ENCODE peak calls at places on chromosome 1, in ten cellular contexts. S is brain microvascular endothelial cell, M is progenitor cell of endocrine pancreas, R is A549, V is stomach, H is GM10248, X is GM12865, G is AG10803, L is breast epithelium, Z is foreskin keratinocyte. P is an unnamed sample.

GRCh38 chr1:75085931-75086330 is 48.3 kb upstream of the LHX8 start:
- DNase-seq in Z (no peak), X (no peak), R (no peak), G (no peak), H (no peak), S (no peak), M (no peak), V (no peak), L (no peak), P (no peak)

GRCh38 chr1:246971322-246971721 is 36.5 kb downstream of the ZNF695 start:
- DNase-seq in S (peak), L (no peak), H (no peak), X (peak), G (peak), M (no peak), R (no peak), Z (no peak), V (peak), P (peak)

GRCh38 chr1:173301507-173301906 is 94.4 kb upstream of the TNFSF4 start:
- DNase-seq in H (no peak), X (no peak), G (no peak), V (no peak), L (no peak), M (no peak), Z (peak), S (no peak), R (no peak), P (no peak)

GRCh38 chr1:111735858-111736544 is 3.2 kb downstream of the INKA2 start:
- DNase-seq in V (no peak), M (no peak), G (no peak), L (no peak), R (no peak), H (no peak), Z (no peak), S (no peak), X (no peak), P (no peak)

GRCh38 chr1:179353546-179353945 is 12.2 kb upstream of the AXDND1 start:
- DNase-seq in G (peak), R (no peak), M (no peak), V (no peak), H (no peak), Z (peak), X (no peak), S (peak), L (no peak), P (peak)

GRCh38 chr1:168321945-168322344 is 41.3 kb downstream of the TBX19 start:
- DNase-seq in V (no peak), L (no peak), M (no peak), G (peak), S (peak), H (no peak), R (no peak), X (peak), Z (peak), P (peak)

GRCh38 chr1:91635763-91636162 is 135.1 kb downstream of the CDC7 start:
- DNase-seq in R (no peak), M (no peak), Z (peak), G (peak), S (no peak), H (no peak), X (no peak), V (no peak), L (no peak), P (peak)

GRCh38 chr1:209504571-209504970 is 78.9 kb upstream of the CAMK1G start:
- DNase-seq in H (no peak), G (no peak), X (no peak), S (no peak), R (no peak), Z (no peak), M (no peak), V (no peak), L (no peak), P (no peak)

GRCh38 chr1:225819346-225820192 is 9.6 kb downstream of the EPHX1 start:
- DNase-seq in X (no peak), R (no peak), M (no peak), H (no peak), Z (no peak), L (no peak), G (no peak), S (no peak), V (no peak), P (no peak)

DNA sequence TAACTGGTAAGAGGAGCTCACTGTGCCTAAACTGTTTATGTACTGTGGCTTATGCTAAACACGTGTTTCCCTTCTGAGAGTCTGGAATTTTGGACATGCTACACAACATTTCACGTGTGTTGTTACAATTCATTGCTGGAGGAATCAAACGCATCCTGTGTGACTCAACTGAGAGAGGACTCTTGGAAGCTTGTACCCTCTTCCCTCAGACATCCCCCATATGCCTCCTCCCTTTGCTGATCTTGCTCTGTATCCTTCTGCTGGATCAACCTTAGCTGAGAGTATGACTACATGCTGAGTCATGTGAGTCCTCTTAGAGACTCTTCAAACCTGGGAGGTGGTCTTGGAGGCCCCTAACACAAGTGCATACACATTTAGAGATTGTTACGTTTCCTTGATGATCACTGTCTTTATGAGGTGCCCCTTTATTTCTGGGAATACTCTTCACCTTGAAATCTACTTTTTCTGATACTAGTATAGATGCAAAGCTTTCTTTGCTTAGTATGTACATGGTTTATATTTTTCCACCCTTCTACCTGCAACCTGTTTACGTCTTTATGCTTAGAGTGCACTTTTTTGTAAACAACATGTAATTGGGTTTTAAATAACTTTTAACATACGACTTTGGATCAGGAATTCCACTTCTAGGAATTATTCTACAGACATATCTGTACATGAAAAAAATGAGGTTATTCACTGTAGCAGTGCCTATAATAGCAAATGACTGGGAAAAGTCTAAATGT is 8.7 kb downstream of the NPHP4 start:
- DNase-seq in X (no peak), G (peak), S (peak), H (no peak), L (no peak), Z (peak), M (no peak), R (no peak), V (no peak), P (peak)
- TF ChIP-seq CTCF in X (no peak), G (no peak), S (no peak), H (no peak), L (no peak), Z (no peak), M (no peak), R (no peak), V (no peak), P (no peak)

GRCh38 chr1:214008791-214009612 is 21.2 kb downstream of the PROX1 start:
- DNase-seq in S (no peak), G (no peak), H (no peak), X (no peak), Z (no peak), M (no peak), L (no peak), V (no peak), R (no peak), P (no peak)
- TF ChIP-seq CTCF in S (no peak), G (no peak), H (no peak), X (no peak), Z (no peak), M (no peak), L (no peak), V (no peak), R (no peak), P (no peak)

DNA sequence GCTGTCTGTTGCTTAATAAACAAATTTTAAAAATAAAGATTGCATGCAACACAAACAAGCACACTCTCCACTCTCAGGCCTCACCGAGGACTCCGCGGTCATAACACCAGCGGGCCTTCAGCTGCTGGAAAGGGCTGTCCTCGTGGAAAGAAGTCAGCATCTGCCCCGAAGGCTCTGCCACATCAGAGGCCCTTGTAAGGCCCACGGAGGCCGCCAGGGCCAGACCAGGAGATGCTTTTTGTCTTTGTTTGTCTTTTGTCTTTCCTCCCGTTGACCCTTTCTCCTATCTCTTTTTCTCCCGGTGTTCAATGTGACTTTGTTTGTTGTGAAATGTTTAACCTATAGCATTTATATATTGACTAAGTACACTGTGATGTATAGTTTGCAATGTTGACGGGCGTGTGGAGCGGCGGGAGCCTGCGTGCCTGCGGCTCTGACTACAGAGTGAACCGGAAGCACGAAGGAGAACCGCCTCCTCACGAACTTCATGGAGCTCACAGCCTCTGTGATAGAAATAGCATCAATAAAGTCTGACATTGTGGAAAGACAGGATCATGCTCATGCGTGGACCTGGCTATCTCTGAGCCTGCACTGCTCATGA is 24.1 kb downstream of the MEGF6 start:
- DNase-seq in X (no peak), H (no peak), G (peak), R (peak), M (no peak), S (peak), V (peak), L (no peak), Z (peak), P (peak)
- TF ChIP-seq CTCF in X (no peak), H (no peak), G (no peak), R (no peak), M (peak), S (peak), V (no peak), L (no peak), Z (no peak), P (no peak)

DNA sequence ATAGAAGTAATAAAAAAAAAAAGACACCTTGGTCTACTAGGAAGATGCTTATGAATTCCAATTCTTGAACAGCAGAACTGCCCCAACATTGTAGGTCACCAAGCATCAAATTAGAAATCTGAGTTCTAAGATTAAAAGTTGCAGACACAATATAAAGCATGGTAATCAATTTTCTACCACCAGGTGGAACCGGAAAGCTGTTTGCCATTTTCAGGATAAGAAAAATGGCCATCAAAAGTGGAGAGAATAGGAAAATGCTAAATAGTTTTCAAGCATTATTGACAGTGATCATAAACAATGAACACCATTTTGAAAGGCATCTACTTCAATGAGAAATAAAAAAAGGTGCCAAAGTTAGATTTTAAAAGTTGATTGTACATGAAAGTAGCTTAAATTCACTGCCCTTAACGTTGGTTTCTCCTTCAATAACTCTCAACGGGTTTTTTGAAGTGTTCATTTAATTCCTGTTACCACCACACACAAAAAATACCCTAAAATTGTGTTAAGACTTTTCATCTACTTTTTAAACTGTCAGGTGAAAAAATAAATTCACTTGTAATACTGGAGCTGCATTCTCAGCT is 252.9 kb downstream of the KCNT2 start:
- DNase-seq in R (peak), X (peak), H (no peak), V (no peak), L (no peak), G (peak), S (peak), Z (peak), M (no peak), P (peak)
- TF ChIP-seq CTCF in R (peak), X (no peak), H (no peak), V (no peak), L (peak), G (peak), S (peak), Z (peak), M (peak), P (peak)

GRCh38 chr1:20663365-20663764 is 2.2 kb upstream of the DDOST start:
- DNase-seq in H (no peak), L (no peak), Z (no peak), V (no peak), X (no peak), S (no peak), G (no peak), M (no peak), R (no peak), P (no peak)
- TF ChIP-seq CTCF in H (no peak), L (no peak), Z (peak), V (no peak), X (no peak), S (no peak), G (no peak), M (no peak), R (no peak), P (peak)

GRCh38 chr1:156772222-156772621 is 4.9 kb downstream of the PRCC start:
- DNase-seq in Z (no peak), S (no peak), R (no peak), L (no peak), M (no peak), H (no peak), V (no peak), G (no peak), X (no peak), P (no peak)

GRCh38 chr1:156776942-156777341 is 9.6 kb downstream of the PRCC start:
- DNase-seq in V (no peak), G (no peak), Z (no peak), L (no peak), M (no peak), H (no peak), X (no peak), S (no peak), R (no peak), P (no peak)

GRCh38 chr1:156772728-156773497 is 5.6 kb downstream of the PRCC start:
- DNase-seq in V (no peak), L (no peak), S (no peak), G (no peak), R (no peak), H (no peak), X (no peak), M (no peak), Z (no peak), P (no peak)

GRCh38 chr1:156775799-156776198 is 8.5 kb downstream of the PRCC start:
- DNase-seq in R (no peak), S (no peak), H (no peak), Z (no peak), G (no peak), M (no peak), X (no peak), V (no peak), L (no peak), P (no peak)

DNA sequence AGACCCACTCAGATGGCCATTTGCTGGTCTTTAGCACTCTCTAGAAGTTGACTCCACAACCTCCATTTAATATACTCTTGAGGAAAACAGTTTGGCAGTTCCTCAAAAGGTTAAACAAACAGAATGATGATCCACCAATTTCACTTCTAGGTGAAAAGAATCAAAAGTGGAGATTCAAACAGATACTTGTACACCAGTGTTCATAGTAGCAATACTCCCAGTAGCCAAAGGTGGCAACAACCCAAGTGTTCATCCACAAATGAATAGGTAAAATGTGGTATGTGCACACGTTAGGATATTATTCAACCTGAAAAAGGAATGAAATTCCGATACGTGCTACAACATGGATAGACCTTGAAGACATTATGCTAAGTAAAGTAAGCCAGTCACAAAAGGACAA is 6.3 kb downstream of the PRCC start:
- DNase-seq in L (no peak), M (no peak), X (no peak), S (no peak), H (no peak), Z (no peak), R (no peak), G (no peak), V (no peak), P (no peak)
- TF ChIP-seq CTCF in L (no peak), M (peak), X (no peak), S (no peak), H (no peak), Z (peak), R (no peak), G (no peak), V (no peak), P (peak)

GRCh38 chr1:182803846-182804245 is 14.3 kb downstream of the NPL start:
- DNase-seq in V (no peak), L (no peak), Z (peak), S (no peak), H (no peak), R (no peak), X (no peak), M (no peak), G (no peak), P (no peak)

GRCh38 chr1:182809414-182809957 is 19.9 kb downstream of the NPL start:
- DNase-seq in M (no peak), H (no peak), R (no peak), G (peak), L (no peak), X (no peak), S (no peak), Z (peak), V (no peak), P (peak)

GRCh38 chr1:182802006-182802798 is 12.6 kb downstream of the NPL start:
- DNase-seq in H (no peak), G (no peak), L (no peak), V (no peak), Z (peak), R (no peak), M (no peak), X (no peak), S (no peak), P (no peak)

GRCh38 chr1:182807907-182808306 is 18.3 kb downstream of the NPL start:
- DNase-seq in S (no peak), Z (no peak), R (no peak), H (no peak), V (no peak), G (no peak), M (no peak), X (no peak), L (no peak), P (no peak)

DNA sequence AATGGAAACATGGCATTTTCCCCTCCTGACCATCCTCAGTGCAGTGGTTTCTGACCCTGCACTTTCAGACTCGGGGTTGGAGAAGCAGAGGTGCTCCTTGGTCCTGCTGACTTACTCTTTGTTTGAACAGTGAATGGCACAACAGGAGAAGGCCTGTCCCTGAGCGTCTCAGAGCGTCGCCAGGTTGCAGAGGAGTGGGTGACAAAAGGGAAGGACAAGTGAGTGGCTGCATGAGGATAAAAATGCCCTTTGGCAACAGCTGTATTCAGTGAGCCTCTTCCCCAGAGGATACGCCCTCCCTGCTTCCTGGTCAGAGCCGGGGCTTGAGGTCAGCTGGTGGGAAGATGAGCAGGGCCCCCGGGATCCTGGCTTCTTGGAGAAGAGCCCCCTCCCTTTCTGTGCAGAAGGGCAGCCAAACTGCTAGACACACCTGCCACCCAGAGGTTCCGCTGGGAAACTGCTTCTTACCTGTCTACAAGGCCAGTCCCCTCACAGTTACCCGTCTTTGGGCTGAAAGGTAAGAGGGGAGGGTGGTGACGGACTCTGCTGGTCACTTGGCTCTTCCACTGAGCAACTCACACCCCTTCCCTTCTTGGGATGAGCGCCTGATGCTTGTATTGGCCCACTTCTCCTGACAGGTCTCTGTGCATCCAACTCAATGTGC is 16.6 kb downstream of the NPL start:
- DNase-seq in H (no peak), X (no peak), S (no peak), V (no peak), M (peak), R (no peak), Z (no peak), L (no peak), G (no peak), P (no peak)
- TF ChIP-seq CTCF in H (no peak), X (no peak), S (no peak), V (no peak), M (peak), R (no peak), Z (no peak), L (no peak), G (no peak), P (no peak)

DNA sequence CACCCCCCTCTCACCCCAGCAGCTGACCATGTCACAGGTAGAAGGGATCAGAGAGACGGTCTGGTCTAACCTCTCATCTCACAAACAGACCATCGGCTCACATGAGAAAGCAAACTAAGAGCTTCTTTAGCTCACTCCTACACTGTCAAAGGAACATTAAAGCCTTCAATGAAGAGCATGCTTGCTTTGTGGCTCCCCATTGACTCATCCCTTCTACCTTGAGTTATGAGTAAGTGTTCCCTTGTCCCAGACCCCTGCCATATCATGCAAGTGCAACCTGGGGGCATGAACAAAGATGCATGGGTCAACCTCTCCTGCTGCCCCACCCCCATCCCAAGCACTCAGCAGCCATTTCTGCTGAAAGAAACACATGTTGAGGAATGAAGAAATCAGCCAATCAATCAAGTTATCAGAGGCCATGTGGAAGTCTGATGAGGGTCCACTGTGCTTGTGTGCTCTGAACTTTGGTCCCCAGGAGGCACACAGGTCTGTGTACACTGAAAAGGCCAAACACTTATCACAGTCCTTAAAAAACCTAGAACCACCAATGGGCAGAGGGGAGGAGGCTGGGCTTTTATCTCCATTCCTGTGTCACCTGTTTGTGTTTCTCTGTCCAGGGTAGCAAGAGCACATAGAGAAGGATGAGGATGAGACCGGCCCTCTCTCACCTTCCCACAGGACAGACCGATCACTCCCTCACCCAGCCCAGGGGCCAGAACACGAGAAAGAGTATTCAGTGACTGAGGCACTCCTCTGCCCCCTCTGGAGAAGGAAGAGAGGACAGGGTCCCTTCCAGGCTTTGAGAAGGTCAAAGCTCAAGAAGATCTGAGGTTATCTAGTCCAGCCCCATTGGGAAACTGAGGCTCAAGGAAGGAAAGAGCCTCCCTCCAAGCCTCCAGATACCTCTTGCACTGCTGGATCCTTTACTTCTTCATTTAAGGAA is 9.5 kb downstream of the ETNK2 start:
- DNase-seq in M (no peak), H (no peak), R (no peak), S (no peak), G (no peak), Z (no peak), X (no peak), V (no peak), L (no peak), P (no peak)
- TF ChIP-seq CTCF in M (peak), H (no peak), R (no peak), S (peak), G (no peak), Z (no peak), X (no peak), V (no peak), L (no peak), P (peak)

GRCh38 chr1:70101774-70102173 is 103.6 kb downstream of the LRRC40 start:
- DNase-seq in V (no peak), G (no peak), M (no peak), R (no peak), X (no peak), S (no peak), H (no peak), Z (no peak), L (no peak), P (no peak)
- TF ChIP-seq CTCF in V (no peak), G (no peak), M (no peak), R (no peak), X (no peak), S (no peak), H (no peak), Z (no peak), L (no peak), P (no peak)

P was measured in HFFc6.